ENCODE peak calls at places on chromosomes 13 and 19, in five cellular contexts. Y is bronchial epithelial cell; U is NCI-H226; N is body of pancreas; P is stimulated activated CD4-positive, alpha-beta T cell treated with anti-CD3 and anti-CD28 coated beads, Interleukin-2, amount 100 ng/mL, for 48 hours. D is an unnamed sample.

GRCh38 chr19:3544742-3545668 is 6.0 kb downstream of the TEKTIP1 start:
- DNase-seq in Y (peak; percentile 42), U (peak; percentile 73), N (peak; percentile 79), P (peak; percentile 89), D (peak; percentile 51)

GRCh38 chr19:54478677-54479266 is 5.7 kb upstream of the CDC42EP5 start:
- DNase-seq in Y (peak; percentile 36), U (no peak), N (peak; percentile 22), P (no peak), D (peak; percentile 50)

GRCh38 chr13:30410705-30411125 is 11.6 kb upstream of the UBE2L5 start:
- DNase-seq in Y (no peak), U (peak; percentile 1), N (no peak), P (no peak), D (no peak)

GRCh38 chr19:5632241-5632612 is 9.3 kb downstream of the SAFB start:
- DNase-seq in Y (no peak), U (no peak), N (no peak), P (no peak), D (no peak)

GRCh38 chr13:71879129-71879535 is 12.1 kb upstream of the DACH1 start:
- DNase-seq in Y (peak; percentile 32), U (peak; percentile 25), N (no peak), P (no peak), D (peak; percentile 19)

GRCh38 chr13:19845758-19846157 is 17.7 kb downstream of the ZMYM5 start:
- DNase-seq in Y (peak; percentile 98), U (peak; percentile 81), N (no peak), P (no peak), D (peak; percentile 12)

GRCh38 chr13:26760835-26761582 is 423 bp upstream of the GPR12 start:
- DNase-seq in Y (no peak), U (no peak), N (no peak), P (no peak), D (peak; percentile 64)

GRCh38 chr13:46712524-46712923 is 84.4 kb downstream of the ESD start:
- DNase-seq in Y (no peak), U (no peak), N (no peak), P (no peak), D (no peak)

GRCh38 chr19:50460161-50460765 is 16.0 kb upstream of the EMC10 start:
- DNase-seq in Y (no peak), U (peak; percentile 57), N (no peak), P (no peak), D (no peak)

GRCh38 chr13:40464349-40464748 is 202.1 kb downstream of the FOXO1 start:
- DNase-seq in Y (peak; percentile 33), U (no peak), N (no peak), P (no peak), D (no peak)

GRCh38 chr13:98775844-98776598 is 23.5 kb upstream of the SLC15A1 start:
- DNase-seq in Y (peak; percentile 88), U (peak; percentile 90), N (no peak), P (no peak), D (no peak)

GRCh38 chr19:53002479-53002878 is 11.2 kb upstream of the ERVV-1 start:
- DNase-seq in Y (no peak), U (no peak), N (no peak), P (no peak), D (no peak)

GRCh38 chr13:102977471-102977870 is 88.7 kb downstream of the SLC10A2 start:
- DNase-seq in Y (no peak), U (no peak), N (no peak), P (no peak), D (no peak)

GRCh38 chr19:12664406-12665280 is 1.9 kb downstream of the MAN2B1 start:
- DNase-seq in Y (no peak), U (peak; percentile 85), N (no peak), P (no peak), D (no peak)

GRCh38 chr13:37349916-37350315 is 244.5 kb upstream of the CSNK1A1L start:
- DNase-seq in Y (no peak), U (no peak), N (no peak), P (no peak), D (no peak)

GRCh38 chr19:1942078-1942933 is 1.3 kb downstream of the CSNK1G2 start:
- DNase-seq in Y (peak; percentile 60), U (peak; percentile 41), N (peak; percentile 80), P (peak; percentile 63), D (peak; percentile 59)

GRCh38 chr13:89584058-89584457 is 1763.4 kb upstream of the MIR17HG start:
- DNase-seq in Y (no peak), U (peak; percentile 1), N (no peak), P (no peak), D (no peak)

GRCh38 chr19:33453207-33453736 is 68.3 kb downstream of the PEPD start:
- DNase-seq in Y (no peak), U (no peak), N (no peak), P (no peak), D (peak; percentile 77)

GRCh38 chr13:59663707-59664106 is 500.0 kb downstream of the DIAPH3 start:
- DNase-seq in Y (no peak), U (no peak), N (no peak), P (no peak), D (no peak)

GRCh38 chr19:821228-821975 is at the start of gene PLPPR3:
- DNase-seq in Y (no peak), U (no peak), N (no peak), P (no peak), D (no peak)

GRCh38 chr19:1400281-1401137 is 833 bp downstream of the GAMT start:
- DNase-seq in Y (no peak), U (no peak), N (peak; percentile 83), P (no peak), D (peak; percentile 71)

GRCh38 chr19:17125728-17126677 is 50.4 kb downstream of the MYO9B start:
- DNase-seq in Y (no peak), U (no peak), N (peak; percentile 36), P (peak; percentile 38), D (peak; percentile 61)

GRCh38 chr19:10894911-10895213 is 23.5 kb downstream of the CARM1 start:
- DNase-seq in Y (no peak), U (no peak), N (no peak), P (no peak), D (no peak)

GRCh38 chr13:96822900-96823299 is 171.4 kb downstream of the OXGR1 start:
- DNase-seq in Y (peak; percentile 42), U (no peak), N (peak; percentile 34), P (no peak), D (no peak)

GRCh38 chr19:10036601-10037071 is 23.4 kb downstream of the RDH8 start:
- DNase-seq in Y (no peak), U (no peak), N (peak; percentile 72), P (no peak), D (no peak)

GRCh38 chr13:32428581-32429072 is 697 bp upstream of the N4BP2L1 start:
- DNase-seq in Y (no peak), U (no peak), N (no peak), P (no peak), D (no peak)

GRCh38 chr13:86051134-86052103 is 252.2 kb upstream of the SLITRK6 start:
- DNase-seq in Y (peak; percentile 75), U (peak; percentile 45), N (no peak), P (no peak), D (no peak)

GRCh38 chr13:74767031-74767430 is 632.8 kb upstream of the KLF12 start:
- DNase-seq in Y (peak; percentile 70), U (peak; percentile 87), N (no peak), P (no peak), D (no peak)

GRCh38 chr19:47707135-47707925 is 5.9 kb upstream of the EHD2 start:
- DNase-seq in Y (peak; percentile 62), U (peak; percentile 63), N (peak; percentile 79), P (peak; percentile 79), D (peak; percentile 77)

GRCh38 chr19:12825259-12826131 is 8.9 kb downstream of the RTBDN start:
- DNase-seq in Y (no peak), U (no peak), N (no peak), P (no peak), D (no peak)

GRCh38 chr19:737591-738093 is 13.3 kb upstream of the MISP start:
- DNase-seq in Y (no peak), U (no peak), N (peak; percentile 44), P (peak; percentile 45), D (peak; percentile 22)

GRCh38 chr13:51223284-51224270 is 1.4 kb downstream of the FAM124A start:
- DNase-seq in Y (no peak), U (no peak), N (no peak), P (no peak), D (peak; percentile 16)

GRCh38 chr13:40316301-40316700 is 350.1 kb downstream of the FOXO1 start:
- DNase-seq in Y (no peak), U (no peak), N (no peak), P (no peak), D (no peak)

D was measured in G401.